ENCODE peak calls at places on chromosomes 4 and X, in ten cellular contexts. V, F, Z, N, M, T, D, Q, C and A are unnamed samples.

GRCh38 chr4:114180481-114180880 is 201.0 kb upstream of the ARSJ start:
- DNase-seq in V (peak), F (peak), Z (peak), N (no peak), M (peak), T (peak), D (peak), Q (peak), C (no peak), A (peak)

GRCh38 chr4:141571368-141571767 is 65.0 kb upstream of the IL15 start:
- DNase-seq in V (no peak), F (peak), Z (no peak), N (no peak), M (no peak), T (no peak), D (no peak), Q (no peak), C (no peak), A (peak)

GRCh38 chrX:45351478-45351877 is 150.8 kb upstream of the DIPK2B start:
- DNase-seq in V (no peak), F (peak), Z (no peak), N (no peak), M (no peak), T (peak), D (no peak), Q (peak), C (no peak), A (peak)

GRCh38 chrX:45768666-45769065 is 568.0 kb upstream of the DIPK2B start:
- DNase-seq in V (no peak), F (no peak), Z (no peak), N (no peak), M (no peak), T (no peak), D (no peak), Q (no peak), C (no peak), A (peak)

GRCh38 chr4:122827258-122827887 is 742 bp downstream of the FGF2 start:
- DNase-seq in V (no peak), F (peak), Z (no peak), N (peak), M (no peak), T (no peak), D (peak), Q (no peak), C (peak), A (peak)

GRCh38 chr4:84455697-84456096 is 43.4 kb downstream of the NKX6-1 start:
- DNase-seq in V (no peak), F (no peak), Z (no peak), N (no peak), M (no peak), T (no peak), D (peak), Q (no peak), C (no peak), A (peak)

GRCh38 chr4:39237179-39237578 is 54.9 kb downstream of the WDR19 start:
- DNase-seq in V (no peak), F (no peak), Z (no peak), N (no peak), M (peak), T (no peak), D (no peak), Q (no peak), C (no peak), A (no peak)

GRCh38 chr4:129046055-129046959 is 47.0 kb downstream of the SCLT1 start:
- DNase-seq in V (no peak), F (no peak), Z (no peak), N (no peak), M (no peak), T (no peak), D (no peak), Q (no peak), C (no peak), A (no peak)

GRCh38 chrX:16745102-16745501 is 25.7 kb downstream of the SYAP1 start:
- DNase-seq in V (no peak), F (no peak), Z (no peak), N (no peak), M (no peak), T (no peak), D (no peak), Q (no peak), C (no peak), A (no peak)

GRCh38 chrX:16739574-16739973 is 20.2 kb downstream of the SYAP1 start:
- DNase-seq in V (no peak), F (peak), Z (no peak), N (no peak), M (peak), T (no peak), D (no peak), Q (peak), C (no peak), A (no peak)

GRCh38 chrX:16745659-16746058 is 26.2 kb downstream of the SYAP1 start:
- DNase-seq in V (peak), F (no peak), Z (no peak), N (no peak), M (peak), T (no peak), D (no peak), Q (no peak), C (no peak), A (no peak)

GRCh38 chrX:16748425-16748824 is 29.0 kb downstream of the SYAP1 start:
- DNase-seq in V (no peak), F (no peak), Z (no peak), N (no peak), M (no peak), T (no peak), D (no peak), Q (no peak), C (no peak), A (no peak)

DNA sequence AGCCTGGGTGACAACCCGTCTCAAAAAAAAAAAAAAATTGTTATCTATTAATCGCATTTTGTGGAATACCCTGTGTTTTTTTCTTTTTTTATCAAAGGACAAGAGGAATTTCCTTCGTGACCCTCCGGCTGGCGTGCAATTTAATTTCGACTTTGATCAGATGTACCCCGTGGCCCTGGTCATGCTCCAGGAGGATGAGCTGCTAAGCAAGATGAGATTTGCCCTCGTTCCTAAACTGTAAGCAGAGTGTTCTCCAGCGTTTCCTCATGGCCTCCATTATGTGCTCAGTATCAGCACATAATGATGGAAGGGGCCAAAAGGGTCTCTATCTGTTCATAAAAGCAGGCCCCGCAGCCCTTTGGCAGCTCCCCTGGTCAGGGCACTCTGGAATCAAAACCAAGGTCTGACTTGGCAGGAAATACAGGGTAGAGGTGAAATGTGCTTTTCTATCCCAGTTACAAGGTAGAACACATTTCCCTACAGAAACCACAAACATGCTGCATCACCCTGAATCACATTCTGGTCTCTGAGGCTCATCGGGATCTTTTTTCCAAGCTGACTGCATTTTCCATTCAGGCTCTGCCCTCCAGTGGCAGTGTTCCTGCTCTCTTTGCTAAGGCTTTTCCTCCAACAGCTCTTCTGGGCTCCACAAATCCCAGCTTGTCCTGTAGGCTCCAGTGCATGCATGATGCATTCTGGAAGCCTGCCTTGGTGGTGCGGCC is 24.4 kb downstream of the SYAP1 start:
- DNase-seq in V (peak), F (peak), Z (no peak), N (no peak), M (no peak), T (peak), D (no peak), Q (peak), C (no peak), A (peak)
- TF ChIP-seq CTCF in V (no peak), F (peak), Z (no peak), N (no peak), M (peak), T (peak), D (peak), Q (peak), C (no peak), A (peak)

GRCh38 chr4:81213671-81214070 is 1.4 kb downstream of the PRKG2 start:
- DNase-seq in V (no peak), F (no peak), Z (no peak), N (no peak), M (no peak), T (no peak), D (no peak), Q (no peak), C (no peak), A (no peak)

GRCh38 chr4:81215936-81216335 is 914 bp upstream of the PRKG2 start:
- DNase-seq in V (no peak), F (no peak), Z (no peak), N (no peak), M (no peak), T (no peak), D (no peak), Q (no peak), C (no peak), A (no peak)

GRCh38 chr4:81214144-81214517 is 891 bp downstream of the PRKG2 start:
- DNase-seq in V (no peak), F (no peak), Z (no peak), N (no peak), M (no peak), T (no peak), D (no peak), Q (no peak), C (no peak), A (no peak)

GRCh38 chr4:81214518-81215218 is 354 bp downstream of the PRKG2 start:
- DNase-seq in V (no peak), F (no peak), Z (no peak), N (no peak), M (no peak), T (no peak), D (peak), Q (no peak), C (peak), A (peak)

GRCh38 chr4:81215219-81215892 is at the start of gene PRKG2:
- DNase-seq in V (no peak), F (no peak), Z (no peak), N (peak), M (no peak), T (no peak), D (peak), Q (no peak), C (peak), A (peak)
- H3K4me3 ChIP-seq in V (no peak), F (peak), Z (no peak), N (peak), M (no peak), T (peak), D (peak), Q (peak), C (peak), A (peak)

DNA sequence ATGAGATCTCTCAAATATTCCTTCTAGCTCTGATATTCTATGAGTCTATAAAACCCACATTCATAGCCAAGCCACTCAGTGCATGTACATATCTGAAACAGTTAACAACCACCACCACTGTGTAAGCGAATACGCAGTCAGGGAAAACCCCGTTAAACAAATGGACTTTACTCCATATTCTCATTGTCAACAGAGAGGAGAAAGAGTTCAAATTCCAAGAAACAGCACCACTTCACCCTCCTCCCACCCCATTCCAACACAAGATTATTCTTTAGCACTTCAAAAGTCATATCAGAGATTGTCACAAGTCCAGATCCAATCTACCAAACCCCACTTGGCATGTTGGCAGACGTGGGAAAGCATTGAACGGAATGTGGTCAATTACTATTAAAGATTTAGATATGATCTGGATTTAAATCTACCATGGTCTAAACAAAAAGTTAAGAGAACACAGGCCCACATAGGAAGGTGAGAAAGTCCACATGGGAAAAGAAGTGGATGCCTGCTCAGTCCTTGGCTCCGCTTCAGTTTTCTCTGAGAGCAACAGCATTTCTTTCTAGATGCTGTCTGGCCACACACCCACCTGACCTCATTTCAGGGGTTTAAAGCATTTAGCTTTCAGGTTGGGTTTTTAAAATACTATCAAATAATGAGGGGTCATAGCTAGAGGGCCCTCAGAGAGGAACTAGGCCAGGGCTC is 39.8 kb upstream of the KLHL13 start:
- DNase-seq in V (no peak), F (no peak), Z (no peak), N (no peak), M (peak), T (no peak), D (no peak), Q (no peak), C (no peak), A (no peak)
- TF ChIP-seq CTCF in V (no peak), F (no peak), Z (no peak), N (no peak), M (no peak), T (no peak), D (no peak), Q (no peak), C (no peak), A (no peak)

DNA sequence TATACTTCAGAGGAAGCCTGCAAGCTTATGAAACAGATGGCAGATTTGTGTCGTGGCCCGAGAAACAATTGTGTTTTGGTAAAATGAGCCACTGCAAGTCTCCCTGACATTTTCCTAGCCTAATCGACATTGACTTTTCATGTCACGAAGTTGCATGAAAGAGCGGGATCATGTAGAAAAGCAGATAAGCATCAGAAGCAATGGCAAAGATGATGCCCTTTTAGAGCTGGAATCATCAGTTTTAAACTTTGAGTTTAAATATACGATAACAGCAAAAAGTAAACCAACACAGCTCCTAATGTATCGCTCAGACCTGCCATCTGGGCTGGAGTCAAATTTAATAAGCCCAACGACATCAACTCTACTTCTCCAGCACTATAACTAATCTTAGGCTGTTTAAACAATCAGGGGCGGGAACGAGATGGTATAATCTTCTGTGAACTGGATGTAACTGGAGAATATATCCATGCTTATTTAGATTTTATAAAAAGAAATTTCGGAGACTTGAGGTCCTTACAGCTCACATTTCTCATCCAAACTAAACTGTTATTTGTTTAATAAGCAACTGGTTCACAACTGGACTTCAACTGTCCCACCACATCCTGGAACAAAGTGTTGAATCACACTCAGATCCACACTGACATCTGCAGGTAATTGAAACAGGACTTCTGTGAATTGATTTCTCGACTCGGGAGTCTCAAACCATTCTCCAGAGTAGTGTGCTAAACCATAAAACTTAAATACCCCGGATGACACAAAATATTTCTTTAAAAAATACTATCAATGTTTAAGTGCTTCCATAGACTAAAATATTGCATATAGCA is 95.1 kb upstream of the PLAC1 start:
- DNase-seq in V (no peak), F (peak), Z (no peak), N (no peak), M (peak), T (no peak), D (no peak), Q (peak), C (no peak), A (peak)
- H3K4me3 ChIP-seq in V (no peak), F (peak), Z (no peak), N (no peak), M (no peak), T (peak), D (no peak), Q (no peak), C (no peak), A (no peak)

GRCh38 chrX:51866156-51866555 is 27.3 kb upstream of the MAGED1 start:
- DNase-seq in V (no peak), F (no peak), Z (no peak), N (no peak), M (no peak), T (no peak), D (no peak), Q (no peak), C (no peak), A (peak)

GRCh38 chrX:51857159-51857733 is 36.2 kb upstream of the MAGED1 start:
- DNase-seq in V (no peak), F (no peak), Z (no peak), N (no peak), M (no peak), T (no peak), D (no peak), Q (no peak), C (no peak), A (no peak)

GRCh38 chrX:51862920-51863319 is 30.5 kb upstream of the MAGED1 start:
- DNase-seq in V (no peak), F (no peak), Z (no peak), N (no peak), M (no peak), T (no peak), D (no peak), Q (no peak), C (no peak), A (no peak)

GRCh38 chrX:51855698-51856097 is 37.7 kb upstream of the MAGED1 start:
- DNase-seq in V (no peak), F (no peak), Z (no peak), N (no peak), M (no peak), T (no peak), D (no peak), Q (no peak), C (no peak), A (no peak)

GRCh38 chrX:51860679-51861078 is 32.7 kb upstream of the MAGED1 start:
- DNase-seq in V (no peak), F (peak), Z (peak), N (no peak), M (peak), T (no peak), D (peak), Q (no peak), C (no peak), A (peak)
- TF ChIP-seq CTCF in V (no peak), F (peak), Z (peak), N (no peak), M (peak), T (peak), D (peak), Q (peak), C (peak), A (peak)